ENCODE peak calls at places on chromosomes 3 and 15, in five cellular contexts. One of them, this sample, is unnamed.

GRCh38 chr15:57079446-57079845 is 161.0 kb downstream of the TCF12 start:
- DNase-seq in activated naive CD4-positive, alpha-beta T cell treated with anti-CD3 and anti-CD28 coated beads, Interleukin-2, amount 10 ng/mL, durations not matched to agents 7 days and 5 days: no peak
- DNase-seq in naive thymus-derived CD8-positive, alpha-beta T cell: no peak
- DNase-seq in activated CD4-positive, CD25-positive, alpha-beta regulatory T cell: no peak
- DNase-seq in Right ventricle myocardium superior: no peak
- DNase-seq in this sample: no peak

GRCh38 chr3:72961766-72962165 is 34.8 kb upstream of the PPP4R2 start:
- DNase-seq in activated CD4-positive, CD25-positive, alpha-beta regulatory T cell: no peak
- DNase-seq in naive thymus-derived CD8-positive, alpha-beta T cell: no peak
- DNase-seq in activated naive CD4-positive, alpha-beta T cell treated with anti-CD3 and anti-CD28 coated beads, Interleukin-2, amount 10 ng/mL, durations not matched to agents 7 days and 5 days: no peak
- DNase-seq in Right ventricle myocardium superior: no peak
- DNase-seq in this sample: no peak

GRCh38 chr3:15645740-15646490 is 44.4 kb downstream of the BTD start:
- DNase-seq in Right ventricle myocardium superior: no peak
- DNase-seq in activated naive CD4-positive, alpha-beta T cell treated with anti-CD3 and anti-CD28 coated beads, Interleukin-2, amount 10 ng/mL, durations not matched to agents 7 days and 5 days: no peak
- DNase-seq in naive thymus-derived CD8-positive, alpha-beta T cell: no peak
- DNase-seq in activated CD4-positive, CD25-positive, alpha-beta regulatory T cell: no peak
- DNase-seq in this sample: no peak

GRCh38 chr3:100399341-100400071 is 1.4 kb downstream of the TOMM70 start:
- DNase-seq in naive thymus-derived CD8-positive, alpha-beta T cell: no peak
- DNase-seq in Right ventricle myocardium superior: no peak
- DNase-seq in activated naive CD4-positive, alpha-beta T cell treated with anti-CD3 and anti-CD28 coated beads, Interleukin-2, amount 10 ng/mL, durations not matched to agents 7 days and 5 days: no peak
- DNase-seq in activated CD4-positive, CD25-positive, alpha-beta regulatory T cell: no peak
- DNase-seq in this sample: no peak

GRCh38 chr15:59532770-59533379 is 78.7 kb upstream of the GCNT3 start:
- DNase-seq in naive thymus-derived CD8-positive, alpha-beta T cell: no peak
- DNase-seq in activated naive CD4-positive, alpha-beta T cell treated with anti-CD3 and anti-CD28 coated beads, Interleukin-2, amount 10 ng/mL, durations not matched to agents 7 days and 5 days: peak
- DNase-seq in Right ventricle myocardium superior: peak
- DNase-seq in activated CD4-positive, CD25-positive, alpha-beta regulatory T cell: no peak
- DNase-seq in this sample: peak

GRCh38 chr15:73631915-73632669 is 1.1 kb downstream of the NPTN start:
- DNase-seq in activated CD4-positive, CD25-positive, alpha-beta regulatory T cell: no peak
- DNase-seq in Right ventricle myocardium superior: no peak
- DNase-seq in naive thymus-derived CD8-positive, alpha-beta T cell: no peak
- DNase-seq in activated naive CD4-positive, alpha-beta T cell treated with anti-CD3 and anti-CD28 coated beads, Interleukin-2, amount 10 ng/mL, durations not matched to agents 7 days and 5 days: no peak
- DNase-seq in this sample: no peak

GRCh38 chr3:159380891-159381290 is 579.0 kb downstream of the MFSD1 start:
- DNase-seq in activated naive CD4-positive, alpha-beta T cell treated with anti-CD3 and anti-CD28 coated beads, Interleukin-2, amount 10 ng/mL, durations not matched to agents 7 days and 5 days: no peak
- DNase-seq in Right ventricle myocardium superior: no peak
- DNase-seq in naive thymus-derived CD8-positive, alpha-beta T cell: no peak
- DNase-seq in activated CD4-positive, CD25-positive, alpha-beta regulatory T cell: no peak
- DNase-seq in this sample: no peak

GRCh38 chr3:24110051-24110450 is 165.0 kb downstream of the NR1D2 start:
- DNase-seq in Right ventricle myocardium superior: no peak
- DNase-seq in activated naive CD4-positive, alpha-beta T cell treated with anti-CD3 and anti-CD28 coated beads, Interleukin-2, amount 10 ng/mL, durations not matched to agents 7 days and 5 days: no peak
- DNase-seq in activated CD4-positive, CD25-positive, alpha-beta regulatory T cell: no peak
- DNase-seq in naive thymus-derived CD8-positive, alpha-beta T cell: no peak
- DNase-seq in this sample: no peak

GRCh38 chr3:146189519-146190173 is 28.7 kb upstream of the PLOD2 start:
- DNase-seq in activated naive CD4-positive, alpha-beta T cell treated with anti-CD3 and anti-CD28 coated beads, Interleukin-2, amount 10 ng/mL, durations not matched to agents 7 days and 5 days: no peak
- DNase-seq in Right ventricle myocardium superior: no peak
- DNase-seq in naive thymus-derived CD8-positive, alpha-beta T cell: no peak
- DNase-seq in activated CD4-positive, CD25-positive, alpha-beta regulatory T cell: no peak
- DNase-seq in this sample: no peak

GRCh38 chr3:149310796-149311534 is 22.5 kb downstream of the TM4SF18 start:
- DNase-seq in naive thymus-derived CD8-positive, alpha-beta T cell: no peak
- DNase-seq in activated naive CD4-positive, alpha-beta T cell treated with anti-CD3 and anti-CD28 coated beads, Interleukin-2, amount 10 ng/mL, durations not matched to agents 7 days and 5 days: no peak
- DNase-seq in activated CD4-positive, CD25-positive, alpha-beta regulatory T cell: no peak
- DNase-seq in Right ventricle myocardium superior: no peak
- DNase-seq in this sample: no peak

GRCh38 chr15:99580061-99580460 is 14.3 kb downstream of the MEF2A start:
- DNase-seq in activated CD4-positive, CD25-positive, alpha-beta regulatory T cell: no peak
- DNase-seq in Right ventricle myocardium superior: no peak
- DNase-seq in activated naive CD4-positive, alpha-beta T cell treated with anti-CD3 and anti-CD28 coated beads, Interleukin-2, amount 10 ng/mL, durations not matched to agents 7 days and 5 days: no peak
- DNase-seq in naive thymus-derived CD8-positive, alpha-beta T cell: no peak
- DNase-seq in this sample: no peak

This sample was measured in stimulated activated naive CD4-positive, alpha-beta T cell.